ENCODE peak calls at places on chromosomes 7 and 10, in seven cellular contexts. C is spleen, Y is endothelial cell of umbilical vein, H is pancreas, O is stomach, P is AG04450, B is Panc1. M is an unnamed sample.

GRCh38 chr7:54898659-54899340 is 120.0 kb upstream of the EGFR start:
- DNase-seq in P (no peak), B (no peak), O (no peak), C (no peak), Y (no peak), H (no peak), M (no peak)

GRCh38 chr7:140876519-140877248 is 48.0 kb downstream of the BRAF start:
- DNase-seq in H (no peak), C (no peak), P (peak), Y (peak), O (no peak), B (no peak), M (no peak)

GRCh38 chr7:35716038-35716803 is 21.3 kb upstream of the HERPUD2 start:
- DNase-seq in Y (peak), B (no peak), H (peak), P (no peak), O (peak), C (no peak), M (no peak)

GRCh38 chr10:2456834-2457233 is 610.5 kb upstream of the PFKP start:
- DNase-seq in C (no peak), B (no peak), Y (no peak), O (no peak), H (no peak), P (no peak), M (no peak)

GRCh38 chr10:35202050-35202449 is 75.4 kb downstream of the CREM start:
- DNase-seq in Y (no peak), O (no peak), B (no peak), C (no peak), H (no peak), P (no peak), M (no peak)

GRCh38 chr7:155694846-155695245 is 50.4 kb downstream of the RBM33 start:
- DNase-seq in P (no peak), B (no peak), H (no peak), O (no peak), C (no peak), Y (no peak), M (no peak)

GRCh38 chr7:54817125-54817524 is 58.1 kb upstream of the SEC61G start:
- DNase-seq in O (no peak), P (no peak), C (no peak), Y (no peak), B (no peak), H (no peak), M (no peak)

GRCh38 chr7:130065500-130066152 is 4.7 kb upstream of the KLHDC10 start:
- DNase-seq in B (no peak), C (no peak), P (no peak), Y (no peak), H (no peak), O (no peak), M (no peak)

GRCh38 chr10:131560726-131561390 is 249.3 kb upstream of the TCERG1L start:
- DNase-seq in H (no peak), B (no peak), Y (no peak), C (peak), O (no peak), P (no peak), M (no peak)

GRCh38 chr10:102435529-102436233 is 3.3 kb upstream of the CUEDC2 start:
- DNase-seq in P (no peak), H (no peak), O (no peak), Y (no peak), B (no peak), C (no peak), M (no peak)

GRCh38 chr10:122149607-122150505 is 121.2 kb upstream of the BTBD16 start:
- DNase-seq in O (no peak), H (no peak), B (no peak), Y (no peak), C (peak), P (no peak), M (no peak)

DNA sequence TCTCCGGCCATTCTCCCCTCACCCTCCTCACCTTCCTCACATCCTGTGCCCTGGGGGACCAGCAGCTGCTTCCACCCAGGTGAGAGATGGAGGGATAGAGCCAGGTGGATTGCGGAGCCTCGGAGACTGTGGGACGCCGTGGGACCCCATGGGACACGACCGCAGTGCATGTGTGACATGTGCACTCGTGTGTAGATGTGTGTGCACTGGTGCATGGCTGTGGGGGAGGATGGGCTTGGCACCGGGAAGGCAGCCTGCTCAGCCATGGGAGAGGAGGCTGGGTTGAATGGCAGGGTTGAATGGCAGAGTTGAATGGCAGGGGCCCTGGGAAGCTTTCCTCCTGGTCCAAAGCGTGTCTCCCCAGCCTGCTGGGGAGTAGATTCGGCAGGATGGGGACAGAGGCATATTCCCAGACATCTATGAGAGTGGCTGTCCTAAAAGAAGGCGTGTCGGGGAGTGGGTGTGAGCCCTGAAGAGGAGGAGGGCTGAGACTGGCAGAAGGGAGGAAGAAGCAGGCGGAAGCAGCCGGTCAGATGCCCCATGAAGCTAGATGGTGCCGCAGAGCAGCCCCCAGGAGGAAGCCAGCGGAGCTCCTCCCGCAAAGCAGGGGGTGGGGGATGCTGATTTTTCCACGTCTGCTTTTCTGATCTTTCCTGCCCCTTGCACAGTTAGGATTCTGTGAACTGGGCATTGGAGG is 815 bp downstream of the GIMAP8 start:
- DNase-seq in H (no peak), Y (peak), O (no peak), B (no peak), P (no peak), C (peak), M (peak)
- H3K4me3 ChIP-seq in H (no peak), Y (peak), O (peak), B (no peak), P (no peak), C (peak), M (peak)

GRCh38 chr10:114413398-114413797 is 9.1 kb upstream of the AFAP1L2 start:
- DNase-seq in C (no peak), B (no peak), O (peak), H (peak), P (no peak), Y (no peak), M (peak)

GRCh38 chr10:114420811-114421485 is 16.6 kb upstream of the AFAP1L2 start:
- DNase-seq in Y (no peak), H (no peak), P (no peak), C (no peak), B (no peak), O (no peak), M (no peak)

GRCh38 chr10:114412907-114413386 is 8.6 kb upstream of the AFAP1L2 start:
- DNase-seq in Y (peak), C (no peak), H (peak), P (no peak), O (no peak), B (no peak), M (peak)

GRCh38 chr10:114418109-114418508 is 13.8 kb upstream of the AFAP1L2 start:
- DNase-seq in Y (no peak), B (no peak), H (no peak), P (no peak), O (no peak), C (no peak), M (no peak)
- H3K27ac ChIP-seq in Y (no peak), B (peak), H (no peak), P (no peak), O (no peak), C (no peak), M (no peak)

GRCh38 chr7:25615603-25616002 is 387.3 kb upstream of the NPVF start:
- DNase-seq in P (no peak), B (no peak), Y (no peak), H (no peak), C (no peak), O (no peak), M (no peak)
- H3K4me3 ChIP-seq in P (no peak), B (no peak), Y (no peak), H (no peak), C (no peak), O (no peak), M (no peak)

DNA sequence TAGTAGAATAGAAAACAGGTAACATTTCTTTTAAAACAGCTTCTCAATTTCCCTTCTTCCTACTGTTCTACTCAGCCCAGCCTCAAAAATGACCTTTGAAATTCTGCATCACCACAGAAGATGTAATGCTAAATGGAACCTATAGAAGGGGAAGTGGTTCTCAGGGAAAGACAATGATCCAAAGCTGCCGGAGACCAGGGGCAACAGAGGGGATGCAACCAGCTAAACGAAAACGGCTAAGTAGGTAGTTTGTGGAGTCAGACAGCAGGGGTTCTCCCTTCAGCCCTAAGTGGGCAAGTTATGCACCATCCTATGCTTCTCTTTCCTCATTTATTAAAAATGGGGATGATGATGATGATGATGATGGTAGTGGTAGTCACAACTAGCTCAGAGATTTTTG is 214.3 kb downstream of the ELMO1 start:
- DNase-seq in O (no peak), P (no peak), Y (no peak), H (no peak), B (no peak), C (no peak), M (no peak)
- H3K27ac ChIP-seq in O (no peak), P (no peak), Y (no peak), H (no peak), B (no peak), C (no peak), M (no peak)

GRCh38 chr10:103447187-103447586 is 5.0 kb downstream of the CALHM2 start:
- DNase-seq in B (no peak), H (no peak), C (no peak), O (no peak), P (no peak), Y (no peak), M (no peak)

GRCh38 chr10:103450201-103450695 is 1.9 kb downstream of the CALHM2 start:
- DNase-seq in O (no peak), Y (no peak), H (no peak), B (no peak), C (no peak), P (no peak), M (no peak)

GRCh38 chr10:103451091-103451801 is 924 bp downstream of the CALHM2 start:
- DNase-seq in H (no peak), B (no peak), P (no peak), Y (peak), C (peak), O (peak), M (peak)

GRCh38 chr10:103449208-103450144 is 2.7 kb downstream of the CALHM2 start:
- DNase-seq in Y (no peak), H (no peak), O (no peak), P (no peak), B (no peak), C (no peak), M (peak)

GRCh38 chr10:103448751-103449150 is 3.4 kb downstream of the CALHM2 start:
- DNase-seq in H (no peak), C (no peak), O (no peak), Y (peak), P (peak), B (no peak), M (no peak)
- H3K4me3 ChIP-seq in H (no peak), C (no peak), O (peak), Y (no peak), P (no peak), B (no peak), M (no peak)

GRCh38 chr10:11610151-11610854 is 1.1 kb downstream of the USP6NL start:
- DNase-seq in B (no peak), H (no peak), O (no peak), C (no peak), Y (peak), P (no peak), M (no peak)
- H3K27ac ChIP-seq in B (peak), H (peak), O (peak), C (peak), Y (peak), P (no peak), M (peak)

GRCh38 chr10:52314007-52314821 is at the start of gene DKK1:
- DNase-seq in C (peak), Y (peak), H (peak), B (no peak), O (peak), P (no peak), M (peak)

GRCh38 chr10:52316500-52316899 is 2.4 kb downstream of the DKK1 start:
- DNase-seq in P (no peak), Y (peak), B (no peak), O (no peak), C (no peak), H (no peak), M (no peak)

GRCh38 chr10:52318136-52318810 is 4.2 kb downstream of the DKK1 start:
- DNase-seq in O (no peak), B (no peak), H (no peak), C (no peak), Y (peak), P (no peak), M (no peak)

GRCh38 chr10:52314822-52315552 is 906 bp downstream of the DKK1 start:
- DNase-seq in Y (no peak), P (no peak), O (no peak), B (no peak), H (no peak), C (peak), M (no peak)

DNA sequence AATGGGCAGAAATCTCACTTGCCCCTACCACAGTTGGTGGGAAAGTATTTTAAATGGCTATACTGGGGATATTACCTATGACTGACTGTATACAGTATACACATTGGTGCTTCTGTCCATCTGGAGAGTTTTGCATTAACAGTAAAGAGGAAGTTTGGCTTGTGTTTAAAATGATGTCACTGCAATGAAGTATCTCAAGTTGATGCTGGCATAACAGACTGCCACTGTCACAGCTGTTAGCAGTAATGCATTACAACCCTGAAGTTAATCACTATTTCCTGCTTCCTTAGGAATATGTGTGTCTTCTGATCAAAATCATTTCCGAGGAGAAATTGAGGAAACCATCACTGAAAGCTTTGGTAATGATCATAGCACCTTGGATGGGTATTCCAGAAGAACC is 1.9 kb downstream of the DKK1 start:
- DNase-seq in P (no peak), B (no peak), H (no peak), C (no peak), Y (peak), O (no peak), M (no peak)
- H3K4me3 ChIP-seq in P (peak), B (peak), H (no peak), C (no peak), Y (peak), O (no peak), M (no peak)

GRCh38 chr7:37212051-37212450 is 236.6 kb downstream of the ELMO1 start:
- DNase-seq in H (no peak), O (no peak), Y (no peak), P (no peak), B (no peak), C (no peak), M (no peak)
- H3K27ac ChIP-seq in H (no peak), O (peak), Y (no peak), P (no peak), B (no peak), C (peak), M (no peak)